ENCODE peak calls at places on chromosomes 2 and 18, in four cellular contexts. V, R, U and L are unnamed samples.
A peak's percentile ranks its signal among the peaks of the same experiment; 100 is the strongest.

GRCh38 chr18:48599391-48599790 is 60.6 kb downstream of the CTIF start:
- DNase-seq in R (no peak), V (no peak), U (no peak), L (no peak)

GRCh38 chr18:48835745-48836191 is 115.0 kb downstream of the SMAD7 start:
- DNase-seq in U (no peak), V (no peak), R (no peak), L (no peak)

GRCh38 chr2:69572640-69573039 is 70.9 kb downstream of the AAK1 start:
- DNase-seq in U (peak; percentile 25), V (no peak), R (no peak), L (no peak)

GRCh38 chr2:73116182-73116960 is 3.6 kb upstream of the RAB11FIP5 start:
- DNase-seq in U (no peak), V (no peak), R (no peak), L (no peak)

GRCh38 chr2:160635488-160635887 is 141.9 kb upstream of the RBMS1 start:
- DNase-seq in R (no peak), U (peak; percentile 9), V (no peak), L (no peak)

GRCh38 chr2:42562474-42563144 is 5.8 kb upstream of the MTA3 start:
- DNase-seq in U (peak; percentile 41), R (no peak), V (no peak), L (peak; percentile 40)

GRCh38 chr2:116980354-116980753 is 834.1 kb upstream of the DDX18 start:
- DNase-seq in V (no peak), U (no peak), R (no peak), L (no peak)

GRCh38 chr2:196566969-196567666 is 72.4 kb upstream of the CCDC150 start:
- DNase-seq in V (no peak), U (no peak), R (no peak), L (no peak)

GRCh38 chr2:28896906-28897305 is 2.4 kb downstream of the WDR43 start:
- DNase-seq in U (peak; percentile 70), V (no peak), R (no peak), L (peak; percentile 64)

GRCh38 chr2:216083464-216084279 is 2.0 kb downstream of the TMEM169 start:
- DNase-seq in U (peak; percentile 88), R (no peak), V (no peak), L (no peak)

GRCh38 chr2:191696001-191696400 is 18.1 kb downstream of the NABP1 start:
- DNase-seq in U (peak; percentile 65), R (no peak), V (no peak), L (no peak)

GRCh38 chr18:24270937-24271380 is 126.7 kb downstream of the OSBPL1A start:
- DNase-seq in V (no peak), R (no peak), U (peak; percentile 63), L (peak; percentile 29)

GRCh38 chr2:109144271-109144670 is 15.3 kb downstream of the SH3RF3 start:
- DNase-seq in U (no peak), R (no peak), V (no peak), L (no peak)

GRCh38 chr2:145563752-145564615 is 1044.1 kb upstream of the ZEB2 start:
- DNase-seq in U (peak; percentile 80), R (no peak), V (no peak), L (peak; percentile 6)

GRCh38 chr2:190714958-190715357 is 66.1 kb downstream of the NAB1 start:
- DNase-seq in U (peak; percentile 64), V (no peak), R (no peak), L (peak; percentile 24)

GRCh38 chr2:142130111-142131015 is 453 bp downstream of the LRP1B start:
- DNase-seq in V (peak; percentile 21), U (peak; percentile 69), R (peak; percentile 50), L (peak; percentile 26)

GRCh38 chr2:31216734-31217133 is 581 bp downstream of the CAPN14 start:
- DNase-seq in U (no peak), R (no peak), V (no peak), L (no peak)

GRCh38 chr2:70111752-70112591 is 24.7 kb downstream of the PCBP1 start:
- DNase-seq in U (no peak), V (no peak), R (no peak), L (no peak)

GRCh38 chr2:235506997-235507615 is 13.3 kb downstream of the AGAP1 start:
- DNase-seq in U (no peak), R (no peak), V (no peak), L (no peak)

GRCh38 chr18:48853588-48853987 is 97.2 kb downstream of the SMAD7 start:
- DNase-seq in U (no peak), R (no peak), V (no peak), L (no peak)

GRCh38 chr2:188576657-188577056 is 285.0 kb downstream of the GULP1 start:
- DNase-seq in R (no peak), U (no peak), V (no peak), L (no peak)

GRCh38 chr18:54261894-54262293 is 7.4 kb upstream of the POLI start:
- DNase-seq in V (no peak), U (no peak), R (no peak), L (no peak)

GRCh38 chr2:64730551-64731305 is 77.0 kb upstream of the SERTAD2 start:
- DNase-seq in R (no peak), U (peak; percentile 74), V (peak; percentile 31), L (peak; percentile 42)

GRCh38 chr2:44744961-44745360 is 196.5 kb upstream of the SIX3 start:
- DNase-seq in R (no peak), U (no peak), V (no peak), L (no peak)

GRCh38 chr2:145617906-145618305 is 1098.0 kb upstream of the ZEB2 start:
- DNase-seq in V (no peak), U (peak; percentile 53), R (no peak), L (peak; percentile 2)

GRCh38 chr18:12842459-12843380 is 41.3 kb downstream of the PTPN2 start:
- DNase-seq in V (no peak), R (no peak), U (no peak), L (no peak)

GRCh38 chr2:26564121-26564520 is 77.0 kb downstream of the CIB4 start:
- DNase-seq in V (no peak), U (no peak), R (no peak), L (no peak)

GRCh38 chr18:59096098-59096779 is 43.4 kb upstream of the SEC11C start:
- DNase-seq in V (no peak), U (no peak), R (no peak), L (no peak)

GRCh38 chr2:23901966-23902942 is 24.7 kb downstream of the ATAD2B start:
- DNase-seq in V (no peak), R (no peak), U (peak; percentile 82), L (peak; percentile 32)

GRCh38 chr2:44615950-44616518 is 254.3 kb downstream of the CAMKMT start:
- DNase-seq in R (no peak), U (no peak), V (no peak), L (no peak)

GRCh38 chr18:22378672-22379282 is 38.9 kb downstream of the CTAGE1 start:
- DNase-seq in V (peak; percentile 14), U (peak; percentile 43), R (no peak), L (peak; percentile 29)

GRCh38 chr18:50454379-50455005 is 79.6 kb downstream of the SKA1 start:
- DNase-seq in R (no peak), U (peak; percentile 64), V (no peak), L (no peak)

GRCh38 chr2:70141754-70142589 is 48.8 kb downstream of the C2orf42 start:
- DNase-seq in V (no peak), R (no peak), U (peak; percentile 60), L (peak; percentile 36)

GRCh38 chr2:219997341-219997851 is 370.0 kb downstream of the SLC4A3 start:
- DNase-seq in R (peak; percentile 46), U (peak; percentile 11), V (peak; percentile 15), L (no peak)
- TF ChIP-seq CTCF in R (peak; percentile 61), U (peak; percentile 46), V (peak; percentile 22), L (no peak)

DNA sequence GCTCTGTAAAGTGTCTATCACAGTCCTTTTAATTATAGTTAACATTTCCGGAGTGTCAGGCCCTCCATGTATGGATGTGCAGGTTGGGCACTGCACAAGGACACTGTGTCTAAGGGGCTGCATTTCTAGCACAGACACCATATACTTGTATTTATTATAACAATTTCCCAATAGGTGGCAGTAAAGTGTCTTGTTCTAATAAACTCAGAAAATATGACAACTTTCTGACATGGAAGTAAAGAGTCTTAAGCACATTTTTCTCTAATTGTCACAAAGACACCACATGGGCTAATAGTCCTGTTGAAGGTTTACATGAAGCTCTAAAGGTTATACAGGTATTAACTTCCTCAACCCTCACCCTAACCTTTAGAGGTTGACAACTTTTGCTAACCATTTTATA is 156.6 kb downstream of the DYSF start:
- DNase-seq in V (no peak), U (peak; percentile 10), R (no peak), L (peak; percentile 49)
- TF ChIP-seq CTCF in V (no peak), U (peak; percentile 6), R (peak; percentile 22), L (peak; percentile 32)

GRCh38 chr18:36829362-36830140 is 624 bp downstream of the KIAA1328 start:
- DNase-seq in V (no peak), R (peak; percentile 18), U (no peak), L (peak; percentile 2)
- TF ChIP-seq CTCF in V (no peak), R (no peak), U (no peak), L (peak; percentile 22)

DNA sequence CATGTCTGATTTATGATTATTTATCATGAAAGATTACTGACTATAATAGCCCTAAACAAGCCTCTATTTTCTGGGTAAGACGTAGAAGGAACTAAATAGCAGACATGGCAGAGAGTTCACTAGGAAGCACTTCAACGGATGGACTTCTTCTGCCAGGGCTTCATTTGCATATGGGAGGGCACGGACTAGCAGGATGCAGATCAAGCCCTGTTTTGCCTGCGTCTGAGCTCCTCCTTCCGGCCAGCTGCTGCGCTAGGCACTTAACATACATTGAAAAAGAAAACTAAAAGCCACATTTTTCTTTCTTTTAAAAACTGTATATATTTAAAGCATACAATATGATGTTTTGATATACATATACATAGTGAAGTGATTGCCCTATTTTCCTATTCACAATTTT is 340.0 kb upstream of the MEX3C start:
- DNase-seq in R (peak; percentile 22), V (peak; percentile 17), U (peak; percentile 66), L (peak; percentile 20)
- TF ChIP-seq CTCF in R (no peak), V (no peak), U (peak; percentile 46), L (peak; percentile 58)

GRCh38 chr2:501130-501529 is 176.1 kb downstream of the TMEM18 start:
- DNase-seq in R (no peak), V (no peak), U (no peak), L (peak; percentile 35)
- TF ChIP-seq CTCF in R (no peak), V (no peak), U (no peak), L (no peak)

DNA sequence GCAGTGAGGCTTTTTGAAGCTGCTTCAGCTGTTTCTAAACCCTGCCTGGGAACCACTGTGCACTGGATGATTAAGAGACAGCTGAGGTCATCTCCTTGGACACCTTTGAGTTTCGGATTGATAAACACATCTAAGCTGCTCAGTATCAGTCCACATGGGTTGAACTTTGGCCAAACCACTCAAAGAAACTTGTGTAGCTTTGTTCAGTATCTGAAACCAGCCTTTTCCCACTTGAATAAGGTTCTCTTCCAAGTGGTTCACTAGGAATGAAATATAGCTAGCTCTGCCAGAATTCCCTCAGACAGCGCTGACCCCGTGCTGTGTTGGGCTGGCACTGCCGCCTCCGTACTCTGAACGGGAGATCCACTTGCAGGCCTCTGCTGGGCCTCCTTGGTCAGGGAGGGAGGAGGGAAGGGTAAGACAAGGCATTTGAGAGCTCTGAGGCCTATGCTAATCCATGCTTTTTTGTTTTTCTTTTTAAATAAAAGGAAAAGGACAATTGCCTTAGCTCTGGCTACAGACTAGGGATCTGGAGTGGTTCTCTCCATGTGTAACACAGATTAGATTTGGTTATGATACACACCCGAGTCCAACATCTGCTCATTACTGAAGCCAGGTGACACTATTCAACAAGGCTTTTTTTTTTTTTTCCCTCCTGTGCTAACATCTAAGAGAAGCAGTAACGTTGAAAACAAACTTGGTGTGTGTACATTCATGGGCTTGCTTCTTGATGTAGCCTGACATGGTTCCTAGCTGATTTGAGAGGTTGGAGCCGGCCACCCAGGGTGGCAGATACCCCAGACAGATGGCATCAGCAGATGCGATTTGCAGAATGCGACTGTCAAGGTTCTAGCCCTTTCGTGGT is 67.7 kb downstream of the NCK2 start:
- DNase-seq in R (no peak), V (peak; percentile 40), U (peak; percentile 96), L (no peak)
- TF ChIP-seq CTCF in R (no peak), V (no peak), U (no peak), L (no peak)